ENCODE peak calls at places on chromosomes 12 and 14, in four cellular contexts. One of them, this sample, is unnamed.

GRCh38 chr14:68791078-68791983 is 1.5 kb downstream of the ZFP36L1 start:
- DNase-seq in NCI-H1105: peak; percentile 36
- DNase-seq in GM23338: peak; percentile 43
- DNase-seq in NCI-H2081: no peak
- DNase-seq in this sample: peak; percentile 37

GRCh38 chr12:54431911-54432814 is 13.1 kb upstream of the ITGA5 start:
- DNase-seq in NCI-H2081: no peak
- DNase-seq in GM23338: peak; percentile 83
- DNase-seq in NCI-H1105: no peak
- DNase-seq in this sample: no peak

GRCh38 chr12:121277367-121277744 is 19.2 kb downstream of the CAMKK2 start:
- DNase-seq in NCI-H1105: no peak
- DNase-seq in NCI-H2081: no peak
- DNase-seq in GM23338: no peak
- DNase-seq in this sample: no peak

GRCh38 chr12:12156835-12157234 is 86.1 kb downstream of the BCL2L14 start:
- DNase-seq in NCI-H1105: no peak
- DNase-seq in GM23338: no peak
- DNase-seq in NCI-H2081: no peak
- DNase-seq in this sample: no peak

GRCh38 chr14:59484611-59485174 is 376 bp downstream of the JKAMP start:
- DNase-seq in NCI-H1105: no peak
- DNase-seq in GM23338: no peak
- DNase-seq in NCI-H2081: no peak
- DNase-seq in this sample: peak; percentile 25

GRCh38 chr12:63913929-63914328 is 69.4 kb downstream of the SRGAP1 start:
- DNase-seq in NCI-H2081: no peak
- DNase-seq in NCI-H1105: no peak
- DNase-seq in GM23338: no peak
- DNase-seq in this sample: no peak

GRCh38 chr12:49794811-49795653 is 33.2 kb downstream of the NCKAP5L start:
- DNase-seq in GM23338: no peak
- DNase-seq in NCI-H1105: no peak
- DNase-seq in NCI-H2081: no peak
- DNase-seq in this sample: no peak

GRCh38 chr12:16756833-16757552 is 151.0 kb upstream of the LMO3 start:
- DNase-seq in NCI-H2081: peak; percentile 45
- DNase-seq in NCI-H1105: no peak
- DNase-seq in GM23338: peak; percentile 2
- DNase-seq in this sample: no peak

GRCh38 chr14:38850664-38851063 is 252.4 kb downstream of the SEC23A start:
- DNase-seq in GM23338: no peak
- DNase-seq in NCI-H1105: no peak
- DNase-seq in NCI-H2081: no peak
- DNase-seq in this sample: no peak

GRCh38 chr12:75979181-75979580 is 52.4 kb downstream of the PHLDA1 start:
- DNase-seq in NCI-H1105: no peak
- DNase-seq in GM23338: no peak
- DNase-seq in NCI-H2081: no peak
- DNase-seq in this sample: peak; percentile 69

GRCh38 chr12:123916729-123917128 is 55.9 kb downstream of the CCDC92 start:
- DNase-seq in NCI-H2081: no peak
- DNase-seq in NCI-H1105: no peak
- DNase-seq in GM23338: no peak
- DNase-seq in this sample: no peak

GRCh38 chr14:36580856-36581831 is 1.3 kb downstream of the NKX2-8 start:
- DNase-seq in NCI-H2081: peak; percentile 31
- DNase-seq in GM23338: peak; percentile 83
- DNase-seq in NCI-H1105: peak; percentile 46
- DNase-seq in this sample: peak; percentile 14

GRCh38 chr12:68271346-68271745 is 17.9 kb upstream of the IL22 start:
- DNase-seq in NCI-H1105: no peak
- DNase-seq in GM23338: no peak
- DNase-seq in NCI-H2081: no peak
- DNase-seq in this sample: no peak

GRCh38 chr12:51798507-51798906 is 50.0 kb downstream of the FIGNL2 start:
- DNase-seq in NCI-H1105: no peak
- DNase-seq in NCI-H2081: no peak
- DNase-seq in GM23338: no peak
- DNase-seq in this sample: no peak

GRCh38 chr12:60494249-60494648 is 898.4 kb downstream of the SLC16A7 start:
- DNase-seq in NCI-H1105: no peak
- DNase-seq in NCI-H2081: peak; percentile 21
- DNase-seq in GM23338: peak; percentile 59
- DNase-seq in this sample: peak; percentile 69

GRCh38 chr12:13171921-13172859 is 24.3 kb upstream of the EMP1 start:
- DNase-seq in GM23338: peak; percentile 67
- DNase-seq in NCI-H2081: no peak
- DNase-seq in NCI-H1105: no peak
- DNase-seq in this sample: peak; percentile 23

GRCh38 chr12:18967814-18968213 is 161.7 kb upstream of the PLEKHA5 start:
- DNase-seq in NCI-H1105: no peak
- DNase-seq in NCI-H2081: no peak
- DNase-seq in GM23338: no peak
- DNase-seq in this sample: no peak

GRCh38 chr14:96267916-96268315 is 11.9 kb downstream of the BDKRB1 start:
- DNase-seq in NCI-H1105: no peak
- DNase-seq in GM23338: no peak
- DNase-seq in NCI-H2081: no peak
- DNase-seq in this sample: no peak

GRCh38 chr12:92210062-92210461 is 64.4 kb upstream of the BTG1 start:
- DNase-seq in NCI-H1105: no peak
- DNase-seq in GM23338: no peak
- DNase-seq in NCI-H2081: no peak
- DNase-seq in this sample: no peak

GRCh38 chr14:89378119-89378518 is 38.9 kb downstream of the FOXN3 start:
- DNase-seq in NCI-H1105: no peak
- DNase-seq in NCI-H2081: no peak
- DNase-seq in GM23338: no peak
- DNase-seq in this sample: no peak

GRCh38 chr12:132638541-132639408 is 20.2 kb downstream of the P2RX2 start:
- DNase-seq in NCI-H1105: no peak
- DNase-seq in GM23338: peak; percentile 67
- DNase-seq in NCI-H2081: no peak
- DNase-seq in this sample: peak; percentile 47

GRCh38 chr12:110860833-110861291 is 14.1 kb downstream of the CCDC63 start:
- DNase-seq in NCI-H2081: no peak
- DNase-seq in GM23338: peak; percentile 32
- DNase-seq in NCI-H1105: no peak
- DNase-seq in this sample: no peak

GRCh38 chr12:50050410-50051280 is 6.8 kb upstream of the ASIC1 start:
- DNase-seq in GM23338: peak; percentile 78
- DNase-seq in NCI-H1105: no peak
- DNase-seq in NCI-H2081: no peak
- DNase-seq in this sample: no peak

GRCh38 chr12:75489613-75490210 is 9.2 kb downstream of the GLIPR1 start:
- DNase-seq in NCI-H1105: no peak
- DNase-seq in GM23338: peak; percentile 12
- DNase-seq in NCI-H2081: no peak
- DNase-seq in this sample: peak; percentile 73

GRCh38 chr12:92778525-92778924 is 75.7 kb downstream of the PLEKHG7 start:
- DNase-seq in NCI-H2081: no peak
- DNase-seq in GM23338: no peak
- DNase-seq in NCI-H1105: no peak
- DNase-seq in this sample: no peak

GRCh38 chr12:51818086-51818485 is 30.4 kb downstream of the FIGNL2 start:
- DNase-seq in GM23338: no peak
- DNase-seq in NCI-H1105: no peak
- DNase-seq in NCI-H2081: no peak
- DNase-seq in this sample: no peak

GRCh38 chr14:67477926-67478915 is 10.3 kb downstream of the TMEM229B start:
- DNase-seq in NCI-H1105: peak; percentile 78
- DNase-seq in GM23338: no peak
- DNase-seq in NCI-H2081: no peak
- DNase-seq in this sample: no peak

GRCh38 chr14:34593740-34594375 is 36.1 kb downstream of the SNX6 start:
- DNase-seq in NCI-H2081: no peak
- DNase-seq in NCI-H1105: no peak
- DNase-seq in GM23338: no peak
- DNase-seq in this sample: no peak

GRCh38 chr14:69666698-69667211 is 55.4 kb downstream of the SUSD6 start:
- DNase-seq in NCI-H2081: no peak
- DNase-seq in GM23338: no peak
- DNase-seq in NCI-H1105: no peak
- DNase-seq in this sample: no peak

GRCh38 chr12:21672151-21672550 is 14.5 kb upstream of the LDHB start:
- DNase-seq in GM23338: no peak
- DNase-seq in NCI-H2081: no peak
- DNase-seq in NCI-H1105: no peak
- DNase-seq in this sample: no peak

GRCh38 chr14:25537846-25538455 is 488.0 kb upstream of the STXBP6 start:
- DNase-seq in GM23338: peak; percentile 82
- DNase-seq in NCI-H1105: peak; percentile 45
- DNase-seq in NCI-H2081: peak; percentile 83
- DNase-seq in this sample: peak; percentile 51

GRCh38 chr14:94655169-94655710 is 43.0 kb downstream of the SERPINA3 start:
- DNase-seq in GM23338: no peak
- DNase-seq in NCI-H1105: no peak
- DNase-seq in NCI-H2081: no peak
- DNase-seq in this sample: no peak

GRCh38 chr14:89041245-89041585 is 216.8 kb downstream of the TTC8 start:
- DNase-seq in GM23338: no peak
- DNase-seq in NCI-H1105: peak; percentile 85
- DNase-seq in NCI-H2081: peak; percentile 62
- DNase-seq in this sample: no peak

GRCh38 chr12:58541300-58541690 is 379.0 kb downstream of the LRIG3 start:
- DNase-seq in GM23338: peak; percentile 9
- DNase-seq in NCI-H2081: no peak
- DNase-seq in NCI-H1105: no peak
- DNase-seq in this sample: peak; percentile 40

GRCh38 chr12:109488051-109488665 is 10.7 kb downstream of the UBE3B start:
- DNase-seq in NCI-H2081: no peak
- DNase-seq in NCI-H1105: no peak
- DNase-seq in GM23338: no peak
- DNase-seq in this sample: no peak

GRCh38 chr14:88477513-88478250 is 77.1 kb downstream of the PTPN21 start:
- DNase-seq in NCI-H1105: no peak
- DNase-seq in GM23338: no peak
- DNase-seq in NCI-H2081: no peak
- DNase-seq in this sample: no peak

GRCh38 chr14:98112211-98112780 is 1159.7 kb downstream of the BCL11B start:
- DNase-seq in NCI-H1105: no peak
- DNase-seq in NCI-H2081: no peak
- DNase-seq in GM23338: no peak
- DNase-seq in this sample: no peak

GRCh38 chr12:115385141-115385540 is 701.2 kb upstream of the TBX3 start:
- DNase-seq in NCI-H1105: no peak
- DNase-seq in NCI-H2081: no peak
- DNase-seq in GM23338: no peak
- DNase-seq in this sample: no peak

GRCh38 chr14:94040796-94041195 is 14.7 kb downstream of the OTUB2 start:
- DNase-seq in NCI-H1105: no peak
- DNase-seq in NCI-H2081: no peak
- DNase-seq in GM23338: no peak
- DNase-seq in this sample: no peak

This sample was measured in ACHN.